ENCODE peak calls at places on chromosomes 2 and 18, in six cellular contexts. X is psoas muscle, J is transverse colon, O is K562, H is fibroblast of lung, V is AG09309. K is an unnamed sample.

GRCh38 chr18:50578030-50578429 is 18.1 kb downstream of the MAPK4 start:
- DNase-seq in X (no peak), J (no peak), O (no peak), H (no peak), V (no peak), K (no peak)

GRCh38 chr2:97011977-97012569 is 25.7 kb upstream of the FAM178B start:
- DNase-seq in X (no peak), J (no peak), O (no peak), H (peak), V (peak), K (peak)

GRCh38 chr2:27211241-27211942 is 449 bp upstream of the ATRAID start:
- DNase-seq in X (no peak), J (no peak), O (peak), H (no peak), V (no peak), K (no peak)

GRCh38 chr18:63697261-63697660 is 5.5 kb upstream of the SERPINB11 start:
- DNase-seq in X (no peak), J (no peak), O (no peak), H (peak), V (peak), K (no peak)

GRCh38 chr2:133148187-133148586 is 420.1 kb downstream of the NCKAP5 start:
- DNase-seq in X (no peak), J (no peak), O (no peak), H (no peak), V (no peak), K (no peak)

GRCh38 chr18:28112056-28112470 is 64.9 kb downstream of the CDH2 start:
- DNase-seq in X (no peak), J (no peak), O (no peak), H (peak), V (peak), K (no peak)

GRCh38 chr2:172480301-172481218 is 53.2 kb downstream of the ITGA6 start:
- DNase-seq in X (peak), J (no peak), O (no peak), H (peak), V (no peak), K (no peak)

GRCh38 chr2:172097557-172098131 is 5.1 kb downstream of the DLX2 start:
- DNase-seq in X (no peak), J (no peak), O (peak), H (no peak), V (no peak), K (no peak)

GRCh38 chr2:131417886-131418285 is 53.9 kb upstream of the RAB6D start:
- DNase-seq in X (no peak), J (no peak), O (no peak), H (peak), V (no peak), K (no peak)

GRCh38 chr18:23618862-23619387 is 32.6 kb upstream of the NPC1 start:
- DNase-seq in X (no peak), J (no peak), O (no peak), H (no peak), V (no peak), K (no peak)

DNA sequence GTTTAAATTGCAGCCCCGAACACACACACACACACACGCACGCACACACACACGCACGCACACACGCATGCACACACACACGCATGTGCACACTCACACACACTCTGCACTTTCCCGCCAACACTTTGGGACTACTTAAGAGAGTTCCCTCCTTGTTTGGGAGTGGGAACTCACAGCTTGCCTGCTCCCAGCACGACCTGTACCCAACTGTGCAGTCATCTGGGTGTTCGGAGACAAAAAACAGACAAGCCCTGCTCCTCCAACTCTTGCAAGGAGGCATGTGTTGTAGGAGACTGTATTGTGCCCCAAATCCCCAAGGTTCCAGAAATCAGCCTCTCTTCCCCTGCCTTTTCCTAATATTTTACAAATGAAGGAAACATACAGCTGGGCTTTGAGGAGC is 99.2 kb downstream of the SETBP1 start:
- DNase-seq in X (no peak), J (no peak), O (no peak), H (no peak), V (no peak), K (no peak)
- TF ChIP-seq CTCF in X (no peak), J (no peak), O (no peak), H (no peak), V (no peak), K (no peak)

GRCh38 chr2:62415019-62415431 is 91.0 kb downstream of the TMEM17 start:
- DNase-seq in X (no peak), J (peak), O (no peak), H (no peak), V (no peak), K (no peak)
- H3K4me3 ChIP-seq in X (no peak), J (no peak), O (no peak), H (no peak), V (no peak), K (no peak)

GRCh38 chr18:46369323-46369722 is 265.1 kb downstream of the HAUS1 start:
- DNase-seq in X (no peak), J (no peak), O (no peak), H (no peak), V (no peak), K (no peak)
- TF ChIP-seq CTCF in X (no peak), J (no peak), O (no peak), H (no peak), V (no peak), K (no peak)

GRCh38 chr18:31716362-31716761 is 32.0 kb upstream of the B4GALT6 start:
- DNase-seq in X (no peak), J (no peak), O (no peak), H (no peak), V (no peak), K (no peak)
- H3K4me3 ChIP-seq in X (no peak), J (no peak), O (no peak), H (no peak), V (no peak), K (no peak)

K was measured in astrocyte of the cerebellum.